ENCODE peak calls at places on chromosomes 12 and 14, in nine cellular contexts. One of them, this sample, is unnamed.
A peak's percentile ranks its signal among the peaks of the same experiment; 100 is the strongest.

GRCh38 chr12:25051583-25052190 is 102.8 kb upstream of the BCAT1 start:
- DNase-seq in NCI-H82: no peak
- DNase-seq in SK-N-DZ: no peak
- DNase-seq in ELF-1: no peak
- DNase-seq in nucleus accumbens: no peak
- DNase-seq in lung: no peak
- DNase-seq in stimulated activated CD8-positive, alpha-beta memory T cell treated with anti-CD3 and anti-CD28 coated beads, Interleukin-2, amount 100 ng/mL, for 1 hour: peak; percentile 9
- DNase-seq in NCI-H1105: no peak
- DNase-seq in A549: no peak
- DNase-seq in this sample: no peak

GRCh38 chr14:101193126-101193844 is 289.8 kb upstream of the RTL1 start:
- DNase-seq in ELF-1: no peak
- DNase-seq in SK-N-DZ: no peak
- DNase-seq in A549: no peak
- DNase-seq in nucleus accumbens: no peak
- DNase-seq in NCI-H82: no peak
- DNase-seq in lung: no peak
- DNase-seq in NCI-H1105: no peak
- DNase-seq in stimulated activated CD8-positive, alpha-beta memory T cell treated with anti-CD3 and anti-CD28 coated beads, Interleukin-2, amount 100 ng/mL, for 1 hour: no peak
- DNase-seq in this sample: no peak

GRCh38 chr12:115850924-115851323 is 426.6 kb downstream of the MED13L start:
- DNase-seq in NCI-H1105: no peak
- DNase-seq in ELF-1: no peak
- DNase-seq in lung: no peak
- DNase-seq in A549: no peak
- DNase-seq in SK-N-DZ: no peak
- DNase-seq in NCI-H82: no peak
- DNase-seq in stimulated activated CD8-positive, alpha-beta memory T cell treated with anti-CD3 and anti-CD28 coated beads, Interleukin-2, amount 100 ng/mL, for 1 hour: no peak
- DNase-seq in nucleus accumbens: no peak
- DNase-seq in this sample: no peak

GRCh38 chr12:120662879-120663278 is 22.5 kb downstream of the CABP1 start:
- DNase-seq in NCI-H82: no peak
- DNase-seq in A549: no peak
- DNase-seq in nucleus accumbens: no peak
- DNase-seq in NCI-H1105: no peak
- DNase-seq in SK-N-DZ: no peak
- DNase-seq in lung: no peak
- DNase-seq in ELF-1: no peak
- DNase-seq in stimulated activated CD8-positive, alpha-beta memory T cell treated with anti-CD3 and anti-CD28 coated beads, Interleukin-2, amount 100 ng/mL, for 1 hour: no peak
- DNase-seq in this sample: no peak

GRCh38 chr12:80837342-80837978 is 100.3 kb downstream of the LIN7A start:
- DNase-seq in nucleus accumbens: no peak
- DNase-seq in ELF-1: peak; percentile 51
- DNase-seq in SK-N-DZ: peak; percentile 28
- DNase-seq in NCI-H1105: peak; percentile 21
- DNase-seq in NCI-H82: peak; percentile 74
- DNase-seq in stimulated activated CD8-positive, alpha-beta memory T cell treated with anti-CD3 and anti-CD28 coated beads, Interleukin-2, amount 100 ng/mL, for 1 hour: no peak
- DNase-seq in lung: no peak
- DNase-seq in A549: peak; percentile 6
- DNase-seq in this sample: no peak

GRCh38 chr14:80150301-80150700 is 61.0 kb downstream of the DIO2 start:
- DNase-seq in nucleus accumbens: no peak
- DNase-seq in NCI-H1105: no peak
- DNase-seq in stimulated activated CD8-positive, alpha-beta memory T cell treated with anti-CD3 and anti-CD28 coated beads, Interleukin-2, amount 100 ng/mL, for 1 hour: no peak
- DNase-seq in lung: no peak
- DNase-seq in NCI-H82: no peak
- DNase-seq in A549: no peak
- DNase-seq in ELF-1: no peak
- DNase-seq in SK-N-DZ: no peak
- DNase-seq in this sample: no peak

GRCh38 chr14:95023115-95023514 is 134.2 kb downstream of the DICER1 start:
- DNase-seq in A549: no peak
- DNase-seq in ELF-1: no peak
- DNase-seq in lung: peak; percentile 6
- DNase-seq in SK-N-DZ: no peak
- DNase-seq in stimulated activated CD8-positive, alpha-beta memory T cell treated with anti-CD3 and anti-CD28 coated beads, Interleukin-2, amount 100 ng/mL, for 1 hour: no peak
- DNase-seq in nucleus accumbens: no peak
- DNase-seq in NCI-H1105: no peak
- DNase-seq in NCI-H82: no peak
- DNase-seq in this sample: no peak

GRCh38 chr12:2129076-2129475 is 76.3 kb downstream of the CACNA1C start:
- DNase-seq in SK-N-DZ: no peak
- DNase-seq in NCI-H1105: no peak
- DNase-seq in lung: no peak
- DNase-seq in NCI-H82: no peak
- DNase-seq in nucleus accumbens: no peak
- DNase-seq in stimulated activated CD8-positive, alpha-beta memory T cell treated with anti-CD3 and anti-CD28 coated beads, Interleukin-2, amount 100 ng/mL, for 1 hour: no peak
- DNase-seq in ELF-1: no peak
- DNase-seq in A549: no peak
- DNase-seq in this sample: no peak

GRCh38 chr12:25533150-25533549 is 19.9 kb downstream of the LMNTD1 start:
- DNase-seq in lung: no peak
- DNase-seq in SK-N-DZ: no peak
- DNase-seq in ELF-1: no peak
- DNase-seq in NCI-H82: no peak
- DNase-seq in stimulated activated CD8-positive, alpha-beta memory T cell treated with anti-CD3 and anti-CD28 coated beads, Interleukin-2, amount 100 ng/mL, for 1 hour: no peak
- DNase-seq in A549: no peak
- DNase-seq in nucleus accumbens: no peak
- DNase-seq in NCI-H1105: no peak
- DNase-seq in this sample: no peak

GRCh38 chr12:61487728-61488127 is 772.5 kb upstream of the USP15 start:
- DNase-seq in ELF-1: peak; percentile 7
- DNase-seq in NCI-H82: peak; percentile 6
- DNase-seq in nucleus accumbens: no peak
- DNase-seq in NCI-H1105: no peak
- DNase-seq in SK-N-DZ: peak; percentile 11
- DNase-seq in stimulated activated CD8-positive, alpha-beta memory T cell treated with anti-CD3 and anti-CD28 coated beads, Interleukin-2, amount 100 ng/mL, for 1 hour: no peak
- DNase-seq in lung: no peak
- DNase-seq in A549: no peak
- DNase-seq in this sample: no peak

GRCh38 chr14:86404425-86404824 is 874.5 kb downstream of the FLRT2 start:
- DNase-seq in lung: no peak
- DNase-seq in nucleus accumbens: no peak
- DNase-seq in SK-N-DZ: no peak
- DNase-seq in ELF-1: no peak
- DNase-seq in NCI-H1105: no peak
- DNase-seq in NCI-H82: no peak
- DNase-seq in stimulated activated CD8-positive, alpha-beta memory T cell treated with anti-CD3 and anti-CD28 coated beads, Interleukin-2, amount 100 ng/mL, for 1 hour: no peak
- DNase-seq in A549: no peak
- DNase-seq in this sample: no peak